ENCODE peak calls at places on chromosomes 6 and 20, in five cellular contexts. Y is hepatocyte, I is ovary, T is foreskin fibroblast, M is tibial artery. X is an unnamed sample.

GRCh38 chr6:56708810-56709597 is 66.3 kb upstream of the DST start:
- DNase-seq in I (no peak), T (no peak), Y (peak; percentile 78), M (no peak), X (no peak)

GRCh38 chr6:43934183-43934802 is 164.3 kb downstream of the VEGFA start:
- DNase-seq in M (peak; percentile 34), Y (no peak), I (peak; percentile 1), T (no peak), X (no peak)

GRCh38 chr6:52588087-52588709 is 11.3 kb upstream of the TRAM2 start:
- DNase-seq in Y (no peak), I (no peak), M (no peak), T (no peak), X (no peak)

GRCh38 chr6:43750622-43751021 is 19.4 kb upstream of the VEGFA start:
- DNase-seq in T (no peak), I (no peak), M (no peak), Y (no peak), X (no peak)

GRCh38 chr6:72916906-72917305 is 295.0 kb downstream of the KCNQ5 start:
- DNase-seq in Y (no peak), T (no peak), M (no peak), I (no peak), X (no peak)

GRCh38 chr20:16621435-16622141 is 48.3 kb upstream of the KIF16B start:
- DNase-seq in M (no peak), Y (no peak), I (no peak), T (no peak), X (no peak)

GRCh38 chr20:53608456-53609413 is 15.1 kb upstream of the ZNF217 start:
- DNase-seq in T (no peak), I (peak; percentile 42), Y (peak; percentile 20), M (no peak), X (peak; percentile 60)

GRCh38 chr20:37384683-37385174 is 38.8 kb downstream of the SRC start:
- DNase-seq in M (peak; percentile 77), T (peak; percentile 62), I (peak; percentile 73), Y (peak; percentile 71), X (peak; percentile 81)

GRCh38 chr6:122947355-122947754 is 48.7 kb upstream of the CLVS2 start:
- DNase-seq in T (no peak), Y (peak; percentile 34), M (no peak), I (no peak), X (peak; percentile 1)

GRCh38 chr6:80163754-80164187 is 57.3 kb downstream of the BCKDHB start:
- DNase-seq in T (peak; percentile 63), Y (peak; percentile 32), M (no peak), I (no peak), X (peak; percentile 7)

GRCh38 chr6:139970591-139970991 is 596.1 kb upstream of the CITED2 start:
- DNase-seq in Y (no peak), T (no peak), M (no peak), I (no peak), X (no peak)

GRCh38 chr20:52747736-52748135 is 224.4 kb upstream of the TSHZ2 start:
- DNase-seq in I (no peak), T (no peak), M (no peak), Y (peak; percentile 13), X (no peak)

GRCh38 chr6:105431226-105431625 is 28.3 kb upstream of the PREP start:
- DNase-seq in I (no peak), Y (peak; percentile 61), M (no peak), T (peak; percentile 42), X (no peak)

GRCh38 chr6:155850408-155850841 is 394.8 kb upstream of the NOX3 start:
- DNase-seq in I (no peak), Y (no peak), T (peak; percentile 45), M (no peak), X (no peak)

GRCh38 chr6:37971711-37972410 is 152.3 kb downstream of the ZFAND3 start:
- DNase-seq in M (no peak), Y (no peak), T (no peak), I (no peak), X (no peak)

GRCh38 chr6:130138909-130139242 is 83.9 kb downstream of the SAMD3 start:
- DNase-seq in M (no peak), T (no peak), I (no peak), Y (no peak), X (no peak)

GRCh38 chr20:37518606-37519507 is 2.2 kb upstream of the NNAT start:
- DNase-seq in I (no peak), M (no peak), Y (no peak), T (no peak), X (no peak)

GRCh38 chr6:31560697-31561058 is 11.4 kb upstream of the LTA start:
- DNase-seq in M (no peak), T (no peak), I (no peak), Y (no peak), X (no peak)

GRCh38 chr20:34644951-34645350 is 31.9 kb downstream of the PIGU start:
- DNase-seq in M (no peak), I (no peak), Y (no peak), T (no peak), X (no peak)

GRCh38 chr6:97394160-97394748 is 111.2 kb upstream of the MMS22L start:
- DNase-seq in M (no peak), Y (peak; percentile 76), T (peak; percentile 12), I (no peak), X (peak; percentile 60)

GRCh38 chr6:90219168-90219985 is 77.3 kb downstream of the BACH2 start:
- DNase-seq in Y (peak; percentile 81), I (peak; percentile 48), M (no peak), T (peak; percentile 73), X (peak; percentile 53)

DNA sequence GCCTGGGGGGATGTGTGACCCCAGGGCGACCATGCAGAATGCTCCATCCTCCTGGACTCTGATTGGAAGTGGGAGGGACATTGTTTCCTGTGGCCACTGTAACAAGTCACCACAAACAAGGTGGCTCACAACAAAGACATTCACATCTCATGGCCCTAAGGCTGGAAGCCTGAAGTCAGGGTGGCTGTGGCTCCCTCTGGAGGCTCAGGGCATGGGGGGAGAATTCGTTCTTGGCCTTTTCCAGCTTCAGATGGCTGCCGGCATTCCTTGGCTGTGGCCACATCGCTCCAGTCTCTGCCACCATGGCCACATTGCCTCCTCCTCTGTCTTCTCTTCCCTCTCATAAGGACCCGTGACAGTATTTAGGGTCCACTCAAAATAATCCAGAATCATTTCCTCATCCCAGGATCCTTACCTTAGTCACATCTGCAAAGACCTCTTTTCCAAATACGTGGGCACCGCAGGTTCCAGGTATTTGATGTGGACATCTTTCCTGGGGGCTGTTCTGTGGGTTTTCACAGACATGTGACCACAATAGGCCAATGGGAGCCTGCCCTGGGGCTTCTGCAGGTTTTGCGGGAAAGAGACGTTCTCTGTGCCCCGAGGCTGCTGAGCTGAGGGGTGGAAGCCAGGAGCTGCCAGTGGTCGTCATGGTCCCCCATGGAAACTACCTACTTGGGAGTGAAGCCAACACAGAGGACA is 249.3 kb downstream of the PREX1 start:
- DNase-seq in T (no peak), M (no peak), I (no peak), Y (no peak), X (no peak)
- TF ChIP-seq CTCF in T (no peak), M (no peak), I (no peak), Y (no peak), X (no peak)

DNA sequence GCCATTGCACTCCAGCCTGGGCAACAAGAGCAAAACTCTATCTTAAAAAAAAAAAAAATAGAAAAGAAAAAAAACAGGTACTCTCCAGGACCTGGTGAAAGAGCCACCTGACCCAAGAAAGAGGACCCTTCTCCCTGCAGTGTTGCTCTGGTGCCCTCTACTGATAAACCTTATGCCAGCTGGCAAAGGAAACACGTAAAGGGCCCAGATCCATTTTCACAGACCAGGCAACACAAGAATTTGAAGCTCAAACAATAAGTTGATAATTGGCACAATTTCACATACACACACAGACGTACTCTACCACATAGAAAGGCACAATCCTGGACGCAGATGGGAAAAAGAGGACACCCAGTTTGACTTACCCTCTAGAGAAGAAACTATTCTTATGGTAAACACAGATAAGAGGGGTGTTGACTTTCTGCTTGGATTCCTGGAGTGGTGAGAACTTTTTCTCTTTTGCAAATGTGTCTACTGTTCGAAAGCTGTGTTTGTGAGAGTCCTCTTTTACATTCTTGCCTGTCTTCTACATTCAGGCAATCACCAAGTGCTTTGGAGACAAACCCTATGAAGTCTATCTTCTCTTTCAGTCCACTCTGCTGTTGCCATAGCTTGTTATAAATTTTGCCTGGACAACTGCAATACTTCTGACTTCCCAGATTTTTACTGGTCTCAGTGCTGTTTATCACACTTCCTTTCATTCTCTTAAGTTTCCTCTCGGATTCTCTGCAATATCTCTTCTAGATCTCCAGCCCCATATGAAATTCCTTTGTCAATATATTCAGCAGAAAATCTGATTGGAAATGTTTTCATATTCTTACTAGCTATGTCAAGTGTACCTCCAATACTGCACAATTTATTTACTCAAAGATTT is 6.4 kb upstream of the SNRPB start:
- DNase-seq in I (no peak), T (no peak), M (no peak), Y (no peak), X (no peak)
- TF ChIP-seq CTCF in I (no peak), T (no peak), M (no peak), Y (no peak), X (no peak)

GRCh38 chr20:653110-653589 is at the start of gene SRXN1:
- DNase-seq in T (peak; percentile 94), Y (peak; percentile 96), I (peak; percentile 92), M (peak; percentile 94), X (peak; percentile 89)
- TF ChIP-seq CTCF in T (peak; percentile 8), Y (peak; percentile 64), I (peak; percentile 80), M (peak; percentile 51), X (peak; percentile 62)

GRCh38 chr6:4786936-4787504 is 10.8 kb downstream of the CDYL start:
- DNase-seq in Y (no peak), I (no peak), M (no peak), T (no peak), X (no peak)

GRCh38 chr6:4791174-4791573 is 15.0 kb downstream of the CDYL start:
- DNase-seq in T (no peak), M (no peak), Y (no peak), I (no peak), X (no peak)

GRCh38 chr6:4788482-4788881 is 12.3 kb downstream of the CDYL start:
- DNase-seq in Y (no peak), I (no peak), M (no peak), T (no peak), X (no peak)

GRCh38 chr6:4788953-4789584 is 12.9 kb downstream of the CDYL start:
- DNase-seq in M (no peak), I (no peak), T (no peak), Y (no peak), X (no peak)

DNA sequence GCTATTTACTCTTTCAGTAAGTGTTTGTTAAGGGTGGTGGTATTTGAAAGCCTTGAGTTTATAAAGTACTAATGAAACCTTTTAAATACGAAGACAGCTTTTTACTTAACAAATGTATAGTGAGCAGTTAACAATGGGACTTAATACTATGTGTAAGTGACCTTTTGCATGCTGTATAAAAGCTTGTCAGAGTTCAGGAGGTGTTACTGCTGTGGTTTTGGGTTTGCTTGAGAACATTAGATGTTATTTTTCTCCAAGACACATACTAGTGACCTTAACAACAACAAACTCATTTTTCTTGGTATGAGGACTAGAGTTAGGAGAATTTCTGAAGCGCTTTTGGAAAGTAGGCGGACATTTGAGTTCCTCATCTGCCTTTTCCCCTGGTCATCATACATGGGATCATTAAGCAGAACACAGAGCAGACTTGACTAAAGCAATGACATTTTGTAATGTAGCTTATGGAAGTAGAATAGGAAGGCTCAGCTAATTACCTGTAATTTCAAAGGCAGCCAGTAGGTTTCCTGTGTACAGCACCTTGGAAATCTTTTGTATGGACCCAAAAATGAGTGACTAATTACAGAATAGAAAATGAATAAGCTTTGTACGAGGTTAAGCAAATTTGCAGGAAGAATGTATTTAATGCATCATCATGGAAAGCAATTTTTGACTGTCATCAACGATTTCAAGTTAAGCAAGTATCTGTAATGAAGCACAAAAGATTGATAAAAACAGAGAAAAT is 14.1 kb downstream of the CDYL start:
- DNase-seq in T (no peak), M (no peak), I (no peak), Y (no peak), X (peak; percentile 15)
- TF ChIP-seq CTCF in T (no peak), M (no peak), I (no peak), Y (no peak), X (peak; percentile 56)

GRCh38 chr6:21348462-21349195 is 244.9 kb upstream of the SOX4 start:
- DNase-seq in I (no peak), Y (peak; percentile 53), T (peak; percentile 34), M (no peak), X (no peak)
- TF ChIP-seq CTCF in I (no peak), Y (no peak), T (no peak), M (no peak), X (no peak)